ENCODE peak calls at places on chromosomes 7 and 10, in six cellular contexts. R, N, E, I, W and Q are unnamed samples.

GRCh38 chr10:121594623-121595320 is 3.5 kb downstream of the FGFR2 start:
- DNase-seq in R (no peak), N (no peak), E (no peak), I (no peak), W (no peak), Q (no peak)

GRCh38 chr10:68096913-68097509 is 12.3 kb upstream of the MYPN start:
- DNase-seq in R (peak), N (peak), E (no peak), I (no peak), W (peak), Q (no peak)

GRCh38 chr10:28125701-28126100 is 126.8 kb upstream of the ODAD2 start:
- DNase-seq in R (no peak), N (no peak), E (no peak), I (no peak), W (no peak), Q (no peak)

GRCh38 chr7:2468227-2468626 is 8.0 kb downstream of the GRIFIN start:
- DNase-seq in R (no peak), N (no peak), E (no peak), I (no peak), W (no peak), Q (no peak)

GRCh38 chr7:74474271-74474865 is 20.7 kb downstream of the GTF2IRD1 start:
- DNase-seq in R (no peak), N (no peak), E (no peak), I (no peak), W (no peak), Q (no peak)

GRCh38 chr7:93145324-93145723 is 2.9 kb downstream of the SAMD9L start:
- DNase-seq in R (no peak), N (no peak), E (no peak), I (no peak), W (no peak), Q (no peak)

GRCh38 chr7:22944506-22944905 is 69.4 kb downstream of the HYCC1 start:
- DNase-seq in R (no peak), N (no peak), E (no peak), I (no peak), W (no peak), Q (no peak)

GRCh38 chr7:39592586-39592985 is 26.4 kb downstream of the YAE1 start:
- DNase-seq in R (no peak), N (no peak), E (no peak), I (no peak), W (no peak), Q (no peak)

GRCh38 chr10:97574374-97575100 is 2.0 kb downstream of the ANKRD2 start:
- DNase-seq in R (peak), N (peak), E (no peak), I (no peak), W (peak), Q (no peak)

GRCh38 chr7:126529833-126530232 is 722.9 kb downstream of the GRM8 start:
- DNase-seq in R (no peak), N (no peak), E (no peak), I (no peak), W (no peak), Q (no peak)

GRCh38 chr7:78226059-78226658 is 427.6 kb downstream of the PHTF2 start:
- DNase-seq in R (peak), N (peak), E (no peak), I (peak), W (peak), Q (peak)

GRCh38 chr10:71046747-71047146 is 158.4 kb upstream of the PCBD1 start:
- DNase-seq in R (no peak), N (no peak), E (no peak), I (no peak), W (no peak), Q (no peak)

GRCh38 chr10:72337722-72338121 is 17.0 kb downstream of the DNAJB12 start:
- DNase-seq in R (no peak), N (no peak), E (no peak), I (no peak), W (no peak), Q (no peak)

GRCh38 chr10:71494470-71494869 is 97.8 kb downstream of the CDH23 start:
- DNase-seq in R (no peak), N (no peak), E (no peak), I (no peak), W (no peak), Q (no peak)

GRCh38 chr7:155007947-155008346 is 5.0 kb upstream of the PAXIP1 start:
- DNase-seq in R (peak), N (no peak), E (no peak), I (no peak), W (no peak), Q (peak)

GRCh38 chr7:8386926-8387550 is 46.4 kb upstream of the NXPH1 start:
- DNase-seq in R (no peak), N (no peak), E (no peak), I (no peak), W (no peak), Q (no peak)

GRCh38 chr7:43693687-43694398 is 35.5 kb downstream of the COA1 start:
- DNase-seq in R (peak), N (no peak), E (no peak), I (no peak), W (no peak), Q (no peak)

GRCh38 chr10:43196981-43197833 is 59.0 kb downstream of the CSGALNACT2 start:
- DNase-seq in R (no peak), N (no peak), E (no peak), I (no peak), W (peak), Q (no peak)

GRCh38 chr7:123209786-123210185 is 10.0 kb upstream of the SLC13A1 start:
- DNase-seq in R (no peak), N (peak), E (no peak), I (no peak), W (peak), Q (no peak)

GRCh38 chr7:7271094-7271874 is 88.9 kb downstream of the C1GALT1 start:
- DNase-seq in R (no peak), N (peak), E (no peak), I (no peak), W (no peak), Q (no peak)

GRCh38 chr10:22002531-22003110 is 909 bp downstream of the DNAJC1 start:
- DNase-seq in R (no peak), N (no peak), E (peak), I (peak), W (no peak), Q (no peak)

GRCh38 chr7:84025332-84025927 is 169.2 kb downstream of the SEMA3A start:
- DNase-seq in R (peak), N (no peak), E (no peak), I (no peak), W (no peak), Q (no peak)

GRCh38 chr7:1056006-1056784 is 11.8 kb downstream of the GPR146 start:
- DNase-seq in R (no peak), N (no peak), E (no peak), I (peak), W (no peak), Q (no peak)

GRCh38 chr7:2108501-2109250 is 124.1 kb downstream of the MAD1L1 start:
- DNase-seq in R (no peak), N (no peak), E (no peak), I (no peak), W (no peak), Q (peak)

GRCh38 chr7:44274623-44274975 is 50.8 kb downstream of the CAMK2B start:
- DNase-seq in R (no peak), N (no peak), E (no peak), I (no peak), W (no peak), Q (no peak)

GRCh38 chr10:133379152-133379800 is at the start of gene PAOX:
- DNase-seq in R (peak), N (peak), E (peak), I (peak), W (peak), Q (peak)

GRCh38 chr10:130179640-130180039 is 43.4 kb downstream of the GLRX3 start:
- DNase-seq in R (peak), N (no peak), E (peak), I (no peak), W (no peak), Q (peak)

GRCh38 chr7:19969859-19970493 is 196.6 kb upstream of the TMEM196 start:
- DNase-seq in R (peak), N (no peak), E (no peak), I (no peak), W (no peak), Q (no peak)

GRCh38 chr10:30454744-30455498 is 20.9 kb downstream of the MAP3K8 start:
- DNase-seq in R (no peak), N (no peak), E (no peak), I (no peak), W (no peak), Q (no peak)

GRCh38 chr7:108037748-108038147 is 34.8 kb upstream of the LAMB1 start:
- DNase-seq in R (no peak), N (no peak), E (no peak), I (no peak), W (no peak), Q (no peak)

GRCh38 chr7:28766359-28766758 is 191.8 kb downstream of the TRIL start:
- DNase-seq in R (no peak), N (no peak), E (no peak), I (no peak), W (no peak), Q (no peak)

GRCh38 chr10:91635401-91636400 is 2.8 kb upstream of the PPP1R3C start:
- DNase-seq in R (peak), N (peak), E (peak), I (peak), W (peak), Q (peak)

GRCh38 chr7:159038066-159038465 is 106.6 kb downstream of the VIPR2 start:
- DNase-seq in R (no peak), N (no peak), E (no peak), I (no peak), W (no peak), Q (no peak)

GRCh38 chr10:132504501-132505272 is 32.9 kb upstream of the INPP5A start:
- DNase-seq in R (no peak), N (no peak), E (no peak), I (no peak), W (no peak), Q (no peak)

GRCh38 chr7:5677538-5678294 is 103.7 kb downstream of the RNF216 start:
- DNase-seq in R (peak), N (peak), E (peak), I (peak), W (peak), Q (peak)

GRCh38 chr10:21927601-21928000 is 75.9 kb downstream of the DNAJC1 start:
- DNase-seq in R (no peak), N (no peak), E (no peak), I (no peak), W (no peak), Q (no peak)

GRCh38 chr7:27576360-27576944 is 86.2 kb downstream of the HIBADH start:
- DNase-seq in R (peak), N (no peak), E (peak), I (no peak), W (no peak), Q (peak)

GRCh38 chr7:17870406-17870805 is 69.9 kb downstream of the SNX13 start:
- DNase-seq in R (no peak), N (no peak), E (no peak), I (no peak), W (no peak), Q (no peak)

GRCh38 chr10:60623627-60624026 is 154.7 kb upstream of the CDK1 start:
- DNase-seq in R (no peak), N (no peak), E (no peak), I (no peak), W (no peak), Q (no peak)
- TF ChIP-seq EP300 in R (no peak), N (no peak), E (no peak), I (no peak), W (no peak), Q (no peak)

DNA sequence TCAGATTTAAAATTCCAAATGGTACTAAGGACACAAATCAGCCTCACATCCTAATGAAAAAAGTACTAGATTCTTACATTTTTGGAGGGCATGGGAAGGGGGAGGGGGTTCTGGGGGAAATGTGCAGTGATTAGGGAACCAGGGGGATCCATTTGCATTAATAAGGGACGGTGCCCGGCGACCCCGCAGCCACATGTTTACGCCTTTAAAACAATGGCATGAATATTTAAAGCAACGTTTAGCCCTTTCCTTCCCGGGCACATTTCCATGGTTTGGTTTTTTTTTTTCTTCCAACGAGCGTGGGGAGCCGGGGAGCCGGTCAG is 1.2 kb downstream of the SEPHS1 start:
- DNase-seq in R (peak), N (no peak), E (no peak), I (no peak), W (no peak), Q (no peak)
- TF ChIP-seq EP300 in R (no peak), N (no peak), E (no peak), I (no peak), W (no peak), Q (no peak)

GRCh38 chr7:130887182-130888016 is 153.4 kb upstream of the KLF14 start:
- DNase-seq in R (no peak), N (no peak), E (no peak), I (no peak), W (no peak), Q (no peak)
- TF ChIP-seq EP300 in R (peak), N (no peak), E (no peak), I (no peak), W (no peak), Q (no peak)

DNA sequence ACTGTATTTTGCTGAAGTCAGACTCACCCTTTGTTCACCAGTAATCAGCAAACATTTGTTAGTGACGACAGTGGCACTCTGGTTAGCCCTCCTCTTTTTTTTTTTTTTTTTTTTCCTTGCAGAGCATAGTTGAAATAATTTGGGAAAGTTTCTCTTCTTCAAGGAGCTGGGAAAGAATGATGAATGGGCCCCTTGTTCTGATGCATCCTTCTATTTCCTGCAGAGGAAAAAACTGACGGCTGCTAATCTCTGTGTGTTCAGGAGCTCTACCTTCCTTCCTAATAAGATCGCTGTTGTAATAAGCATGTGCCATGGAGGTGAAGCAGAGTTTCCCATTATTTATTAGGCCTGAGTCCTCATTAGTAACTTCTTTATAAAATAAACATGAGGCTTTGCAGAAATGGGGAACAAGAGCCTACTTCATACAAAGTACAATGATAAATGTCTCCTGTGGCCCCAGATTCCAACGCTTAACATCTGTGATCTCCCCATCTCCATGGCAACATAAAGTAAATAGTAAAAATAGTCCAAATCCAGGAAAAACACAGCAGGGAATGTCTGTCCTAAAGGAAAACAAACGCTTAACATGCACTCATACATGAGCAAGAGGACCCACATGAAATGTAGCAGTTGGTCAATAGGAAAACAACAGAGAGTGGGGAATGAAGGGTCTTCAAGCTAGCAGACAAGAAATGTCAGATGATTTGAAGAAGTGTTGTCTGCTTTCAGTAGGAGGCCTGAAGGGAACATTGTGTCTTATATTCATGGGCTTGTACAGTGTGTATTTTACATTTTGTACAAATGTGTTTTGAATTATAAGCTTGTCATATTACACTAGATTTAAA is 59.1 kb upstream of the CALD1 start:
- DNase-seq in R (no peak), N (no peak), E (no peak), I (no peak), W (no peak), Q (no peak)
- TF ChIP-seq EP300 in R (no peak), N (peak), E (peak), I (no peak), W (peak), Q (no peak)

GRCh38 chr10:33196377-33196706 is 138.1 kb downstream of the NRP1 start:
- DNase-seq in R (no peak), N (no peak), E (no peak), I (no peak), W (no peak), Q (no peak)

GRCh38 chr10:33193057-33193866 is 141.2 kb downstream of the NRP1 start:
- DNase-seq in R (peak), N (peak), E (peak), I (peak), W (peak), Q (peak)

GRCh38 chr10:33196710-33197406 is 137.6 kb downstream of the NRP1 start:
- DNase-seq in R (peak), N (peak), E (no peak), I (no peak), W (peak), Q (no peak)

GRCh38 chr10:33193867-33194521 is 140.5 kb downstream of the NRP1 start:
- DNase-seq in R (peak), N (peak), E (peak), I (peak), W (no peak), Q (no peak)

DNA sequence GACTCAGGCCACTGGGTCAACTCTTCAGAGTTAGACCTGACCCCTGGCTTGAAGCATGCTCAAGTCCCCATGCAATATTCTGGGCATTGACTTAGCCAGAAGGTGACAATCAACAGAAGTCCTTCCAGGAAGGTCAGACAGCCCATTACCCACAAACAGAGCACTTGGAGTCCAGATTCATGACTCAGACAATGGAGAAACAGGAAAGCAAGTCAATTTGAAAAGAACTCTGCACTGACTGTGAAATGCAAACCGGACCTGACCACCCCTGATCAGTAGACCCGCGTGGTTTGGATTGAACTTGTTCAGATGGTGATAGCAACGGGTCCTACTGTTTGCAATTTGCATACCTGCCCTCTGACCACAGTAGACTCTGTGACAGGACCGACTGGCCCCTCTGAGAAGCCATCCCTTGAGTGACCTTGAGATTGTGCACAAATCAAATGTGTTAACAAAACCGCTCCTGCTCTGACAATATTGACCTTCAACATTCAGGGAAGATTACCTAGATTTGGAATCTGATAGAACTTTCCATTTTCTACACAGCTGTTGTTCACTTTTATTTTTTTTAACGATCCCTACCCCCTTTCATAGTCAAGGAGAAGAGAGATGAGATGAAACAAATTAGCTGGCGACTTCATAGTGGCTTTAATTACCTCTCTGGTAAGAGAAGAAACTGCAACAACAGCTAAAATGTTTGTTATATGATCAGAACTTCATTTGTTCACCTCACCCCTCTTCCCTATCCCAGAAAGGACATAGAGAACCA is 138.7 kb downstream of the NRP1 start:
- DNase-seq in R (no peak), N (no peak), E (no peak), I (no peak), W (no peak), Q (no peak)
- TF ChIP-seq EP300 in R (no peak), N (no peak), E (no peak), I (no peak), W (no peak), Q (no peak)

GRCh38 chr10:103080891-103081581 is 112.0 kb downstream of the NT5C2 start:
- DNase-seq in R (no peak), N (no peak), E (no peak), I (no peak), W (no peak), Q (no peak)

GRCh38 chr10:103079100-103079499 is 114.0 kb downstream of the NT5C2 start:
- DNase-seq in R (no peak), N (no peak), E (no peak), I (no peak), W (no peak), Q (no peak)

GRCh38 chr10:103078676-103079075 is 114.4 kb downstream of the NT5C2 start:
- DNase-seq in R (no peak), N (no peak), E (no peak), I (no peak), W (no peak), Q (no peak)

GRCh38 chr10:103078309-103078615 is 114.8 kb downstream of the NT5C2 start:
- DNase-seq in R (no peak), N (no peak), E (no peak), I (no peak), W (no peak), Q (no peak)

GRCh38 chr10:103079946-103080345 is 113.1 kb downstream of the NT5C2 start:
- DNase-seq in R (no peak), N (no peak), E (no peak), I (no peak), W (no peak), Q (no peak)
- TF ChIP-seq EP300 in R (no peak), N (no peak), E (no peak), I (no peak), W (no peak), Q (no peak)

DNA sequence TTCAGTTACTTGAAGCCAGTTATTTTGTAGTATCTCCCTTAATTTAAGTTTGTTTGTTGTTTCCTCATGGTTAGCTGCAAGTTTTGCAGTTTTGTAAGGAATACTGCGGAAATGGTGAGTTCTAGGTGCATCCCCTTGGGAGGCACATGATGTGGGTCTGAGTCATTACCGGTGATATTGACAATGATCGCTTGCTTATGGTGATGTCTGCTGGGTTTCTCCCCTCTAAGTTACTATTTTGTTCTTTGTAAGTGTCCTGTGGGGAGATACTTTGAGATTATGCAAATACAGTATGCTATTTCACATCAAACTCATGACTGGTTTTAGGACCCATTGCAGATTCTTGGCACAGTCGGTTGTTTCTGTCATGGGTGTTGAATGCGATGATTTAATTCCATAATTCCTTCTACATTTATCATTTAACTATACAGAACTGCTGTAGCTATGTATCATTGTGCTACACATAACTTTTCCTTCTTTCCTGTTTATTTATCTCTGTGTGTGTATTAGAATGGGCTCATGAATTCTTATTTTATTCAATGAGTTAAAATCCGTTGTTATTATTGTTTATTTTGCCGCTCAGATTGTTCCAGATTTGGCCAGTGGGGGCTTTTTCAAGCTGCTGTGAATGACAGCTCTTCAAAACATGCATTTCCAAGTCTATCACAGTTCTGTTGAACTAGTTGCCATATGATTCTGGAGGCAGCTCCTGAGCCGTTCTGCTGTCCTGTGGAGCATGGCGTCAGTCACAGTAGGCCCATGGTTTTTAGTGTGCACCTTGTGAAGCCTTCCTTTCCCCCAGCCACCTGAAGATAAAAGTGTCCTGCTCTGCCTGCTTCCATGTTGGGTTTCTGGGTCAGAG is 18.4 kb downstream of the TSPAN14 start:
- DNase-seq in R (no peak), N (no peak), E (no peak), I (no peak), W (no peak), Q (no peak)
- TF ChIP-seq EP300 in R (peak), N (no peak), E (peak), I (no peak), W (no peak), Q (no peak)